ENCODE peak calls at places on chromosomes 1 and 21, in seven cellular contexts. W is WERI-Rb-1, F is lower leg skin, U is mucosa of descending colon, G is spleen, R is fibroblast of lung, C is foreskin fibroblast. H is an unnamed sample.

GRCh38 chr1:238892612-238893011 is 493.8 kb upstream of the CHRM3 start:
- DNase-seq in F (no peak), W (no peak), G (no peak), R (no peak), C (no peak), U (no peak), H (no peak)

GRCh38 chr1:247184254-247184653 is 12.4 kb upstream of the ZNF124 start:
- DNase-seq in W (no peak), C (no peak), R (no peak), U (no peak), F (no peak), G (no peak), H (no peak)

GRCh38 chr1:108877324-108877812 is 583 bp downstream of the GPSM2 start:
- DNase-seq in F (no peak), G (no peak), R (peak), U (peak), C (peak), W (no peak), H (peak)

GRCh38 chr1:227356582-227357228 is 38.4 kb upstream of the CDC42BPA start:
- DNase-seq in U (no peak), W (no peak), F (no peak), C (no peak), R (no peak), G (no peak), H (no peak)

GRCh38 chr1:18805925-18806849 is 53.3 kb downstream of the TAS1R2 start:
- DNase-seq in W (no peak), R (no peak), C (peak), F (no peak), U (no peak), G (no peak), H (no peak)

GRCh38 chr1:41678141-41678878 is 193.8 kb upstream of the EDN2 start:
- DNase-seq in C (peak), U (no peak), R (peak), W (no peak), F (no peak), G (peak), H (no peak)

GRCh38 chr1:204990059-204990664 is 52.9 kb upstream of the CNTN2 start:
- DNase-seq in G (no peak), W (no peak), U (no peak), C (no peak), F (no peak), R (no peak), H (no peak)

GRCh38 chr1:157189096-157189495 is 50.9 kb upstream of the ETV3 start:
- DNase-seq in F (no peak), C (no peak), G (no peak), U (no peak), W (no peak), R (no peak), H (no peak)

GRCh38 chr21:36883532-36884486 is 82.7 kb downstream of the HLCS start:
- DNase-seq in U (no peak), C (no peak), R (no peak), G (no peak), F (no peak), W (no peak), H (no peak)

GRCh38 chr1:20483833-20484525 is 2.0 kb downstream of the CAMK2N1 start:
- DNase-seq in G (no peak), F (no peak), U (peak), W (peak), R (peak), C (peak), H (no peak)

GRCh38 chr1:39481289-39481688 is 10.1 kb upstream of the BMP8A start:
- DNase-seq in W (no peak), G (no peak), C (no peak), R (no peak), F (no peak), U (no peak), H (no peak)

GRCh38 chr1:53115403-53116306 is 26.8 kb downstream of the SLC1A7 start:
- DNase-seq in R (no peak), G (no peak), W (peak), U (no peak), C (peak), F (no peak), H (no peak)

GRCh38 chr1:89965203-89965900 is 29.6 kb upstream of the ZNF326 start:
- DNase-seq in W (no peak), G (no peak), R (peak), F (no peak), U (no peak), C (no peak), H (no peak)

GRCh38 chr1:17545354-17545753 is 5.9 kb downstream of the ARHGEF10L start:
- DNase-seq in G (no peak), F (no peak), R (peak), U (no peak), C (peak), W (no peak), H (no peak)

GRCh38 chr1:86082183-86082582 is 74.4 kb downstream of the COL24A1 start:
- DNase-seq in G (no peak), C (no peak), W (no peak), R (no peak), U (no peak), F (no peak), H (no peak)

GRCh38 chr1:4565169-4565568 is 89.2 kb upstream of the AJAP1 start:
- DNase-seq in W (no peak), C (no peak), G (no peak), F (no peak), R (no peak), U (no peak), H (no peak)

GRCh38 chr1:67060811-67061218 is 6.9 kb upstream of the SLC35D1 start:
- DNase-seq in C (peak), W (no peak), G (no peak), F (peak), R (peak), U (peak), H (no peak)

GRCh38 chr1:97297611-97298010 is 576.0 kb downstream of the PTBP2 start:
- DNase-seq in G (no peak), W (no peak), R (no peak), U (no peak), C (no peak), F (no peak), H (no peak)

GRCh38 chr1:15099441-15100137 is 54.0 kb upstream of the TMEM51 start:
- DNase-seq in F (no peak), W (no peak), R (no peak), G (no peak), U (no peak), C (no peak), H (no peak)

GRCh38 chr1:45802343-45803298 is 791 bp upstream of the MAST2 start:
- DNase-seq in W (peak), R (peak), U (peak), F (peak), C (peak), G (no peak), H (peak)
- TF ChIP-seq CTCF in W (no peak), R (no peak), U (no peak), F (no peak), C (no peak), G (no peak), H (no peak)

DNA sequence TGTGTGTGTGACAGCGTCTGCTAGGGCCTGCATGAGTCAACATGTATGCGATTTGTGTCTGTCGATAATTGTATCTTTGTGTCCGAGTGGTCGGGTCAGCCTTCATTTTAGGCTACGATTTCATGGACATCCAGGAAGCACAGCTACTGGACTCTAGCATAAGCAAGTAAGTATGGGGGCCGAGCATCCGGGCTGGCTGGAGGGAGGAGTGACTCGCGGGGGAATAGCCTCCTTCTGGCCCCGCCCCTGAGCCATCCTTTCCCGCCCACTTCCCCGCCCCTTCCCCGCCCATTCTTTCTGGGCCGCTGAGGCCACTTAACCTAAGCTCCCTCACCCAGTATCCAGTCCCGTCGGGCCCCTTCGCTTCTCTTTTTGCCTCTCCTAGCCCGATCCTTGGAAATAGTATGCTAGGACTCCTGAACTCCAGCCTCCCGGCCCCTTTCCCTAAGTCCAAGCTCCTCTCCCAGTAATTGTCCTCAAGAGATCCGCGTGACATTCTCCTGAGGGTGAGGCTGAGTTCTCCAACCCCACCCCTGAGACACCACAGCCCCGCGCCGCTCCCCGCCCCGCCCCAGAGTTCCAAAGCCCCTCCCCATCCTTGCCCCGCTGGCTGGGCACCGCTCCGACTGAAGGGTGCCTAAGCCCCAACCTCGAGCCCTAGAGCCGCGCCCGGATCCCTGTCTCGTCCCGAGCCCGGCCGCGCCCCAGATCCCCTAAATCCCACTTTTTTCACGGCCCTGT is 1.2 kb downstream of the MAP3K6 start:
- DNase-seq in U (peak), R (peak), W (peak), G (peak), C (peak), F (peak), H (peak)
- TF ChIP-seq CTCF in U (no peak), R (no peak), W (no peak), G (no peak), C (no peak), F (no peak), H (no peak)

GRCh38 chr1:196207624-196208204 is 400.5 kb downstream of the KCNT2 start:
- DNase-seq in F (no peak), G (no peak), W (no peak), R (no peak), C (no peak), U (no peak), H (no peak)

GRCh38 chr1:196209265-196209664 is 399.0 kb downstream of the KCNT2 start:
- DNase-seq in W (no peak), R (no peak), G (no peak), C (no peak), U (no peak), F (no peak), H (no peak)

GRCh38 chr1:196214866-196215265 is 393.4 kb downstream of the KCNT2 start:
- DNase-seq in U (no peak), C (peak), W (no peak), G (no peak), F (no peak), R (no peak), H (no peak)

GRCh38 chr1:196205882-196206281 is 402.4 kb downstream of the KCNT2 start:
- DNase-seq in R (no peak), U (no peak), W (no peak), C (no peak), F (no peak), G (no peak), H (no peak)

GRCh38 chr1:196209983-196210382 is 398.3 kb downstream of the KCNT2 start:
- DNase-seq in R (peak), U (peak), F (peak), C (peak), W (no peak), G (no peak), H (no peak)
- TF ChIP-seq CTCF in R (no peak), U (no peak), F (no peak), C (no peak), W (no peak), G (no peak), H (no peak)

DNA sequence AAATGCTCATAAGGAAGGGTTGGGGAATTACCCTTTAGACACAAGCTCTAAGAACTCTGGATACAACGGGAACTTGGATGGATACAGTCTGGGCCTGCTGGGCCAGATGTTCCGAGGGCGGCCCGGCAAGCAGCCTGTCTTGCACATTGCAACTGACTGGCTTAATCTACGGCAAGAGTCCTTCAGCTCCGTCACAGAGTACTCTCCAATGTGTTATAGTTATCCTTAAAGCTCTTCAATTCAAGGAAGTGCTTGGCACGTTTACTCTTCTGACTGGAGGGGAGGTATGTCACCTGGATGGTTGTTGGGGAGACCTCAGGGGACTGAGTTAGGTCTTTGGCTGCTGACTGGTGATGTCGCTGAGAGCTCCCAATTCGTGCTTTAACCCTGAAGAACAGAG is 1.1 kb upstream of the CFAP141 start:
- DNase-seq in G (no peak), F (no peak), C (no peak), R (no peak), U (no peak), W (no peak), H (no peak)
- TF ChIP-seq CTCF in G (no peak), F (no peak), C (no peak), R (no peak), U (no peak), W (no peak), H (no peak)

GRCh38 chr1:228825840-228826484 is 90.7 kb downstream of the RHOU start:
- DNase-seq in R (no peak), F (no peak), U (no peak), C (no peak), G (no peak), W (no peak), H (no peak)

GRCh38 chr1:228833911-228834631 is 98.8 kb downstream of the RHOU start:
- DNase-seq in C (no peak), F (no peak), R (peak), G (no peak), W (no peak), U (no peak), H (no peak)

GRCh38 chr1:228830954-228831481 is 95.7 kb downstream of the RHOU start:
- DNase-seq in U (no peak), G (no peak), R (peak), C (peak), W (no peak), F (no peak), H (no peak)

GRCh38 chr1:228827026-228827425 is 91.7 kb downstream of the RHOU start:
- DNase-seq in U (no peak), W (no peak), F (no peak), R (no peak), C (no peak), G (no peak), H (no peak)

GRCh38 chr1:228830185-228830953 is 95.1 kb downstream of the RHOU start:
- DNase-seq in C (no peak), F (no peak), U (no peak), G (no peak), R (no peak), W (no peak), H (no peak)
- TF ChIP-seq CTCF in C (no peak), F (no peak), U (no peak), G (no peak), R (no peak), W (no peak), H (no peak)

GRCh38 chr1:150272379-150272840 is at the start of gene C1orf54:
- DNase-seq in R (peak), U (no peak), G (no peak), C (peak), F (no peak), W (peak), H (no peak)
- TF ChIP-seq CTCF in R (peak), U (no peak), G (no peak), C (peak), F (no peak), W (peak), H (no peak)

GRCh38 chr1:30569384-30569783 is 154.0 kb downstream of the MATN1 start:
- DNase-seq in R (no peak), G (no peak), C (peak), F (peak), W (no peak), U (no peak), H (no peak)

GRCh38 chr1:30571380-30571779 is 152.0 kb downstream of the MATN1 start:
- DNase-seq in C (no peak), G (no peak), R (no peak), U (no peak), F (no peak), W (no peak), H (no peak)

GRCh38 chr1:30575066-30575465 is 148.3 kb downstream of the MATN1 start:
- DNase-seq in C (no peak), R (no peak), G (no peak), F (no peak), W (no peak), U (no peak), H (no peak)

GRCh38 chr1:30572192-30572591 is 151.2 kb downstream of the MATN1 start:
- DNase-seq in R (no peak), U (no peak), G (no peak), C (no peak), W (no peak), F (no peak), H (no peak)
- TF ChIP-seq CTCF in R (no peak), U (no peak), G (peak), C (no peak), W (no peak), F (no peak), H (no peak)

GRCh38 chr1:44357710-44358109 is 2.7 kb upstream of the ERI3 start:
- DNase-seq in R (no peak), C (no peak), G (no peak), F (no peak), U (no peak), W (no peak), H (no peak)

GRCh38 chr1:44355582-44356305 is 687 bp upstream of the ERI3 start:
- DNase-seq in U (no peak), G (no peak), W (peak), R (no peak), C (no peak), F (no peak), H (no peak)

GRCh38 chr1:44366576-44366975 is 11.5 kb upstream of the ERI3 start:
- DNase-seq in R (no peak), U (no peak), G (no peak), C (no peak), W (no peak), F (no peak), H (no peak)

GRCh38 chr1:44359234-44359937 is 4.3 kb upstream of the ERI3 start:
- DNase-seq in G (no peak), C (peak), R (no peak), U (no peak), W (no peak), F (no peak), H (no peak)

GRCh38 chr1:44361478-44361877 is 6.4 kb upstream of the ERI3 start:
- DNase-seq in G (no peak), U (peak), C (peak), F (no peak), R (no peak), W (no peak), H (no peak)
- TF ChIP-seq CTCF in G (no peak), U (no peak), C (peak), F (no peak), R (no peak), W (peak), H (no peak)

DNA sequence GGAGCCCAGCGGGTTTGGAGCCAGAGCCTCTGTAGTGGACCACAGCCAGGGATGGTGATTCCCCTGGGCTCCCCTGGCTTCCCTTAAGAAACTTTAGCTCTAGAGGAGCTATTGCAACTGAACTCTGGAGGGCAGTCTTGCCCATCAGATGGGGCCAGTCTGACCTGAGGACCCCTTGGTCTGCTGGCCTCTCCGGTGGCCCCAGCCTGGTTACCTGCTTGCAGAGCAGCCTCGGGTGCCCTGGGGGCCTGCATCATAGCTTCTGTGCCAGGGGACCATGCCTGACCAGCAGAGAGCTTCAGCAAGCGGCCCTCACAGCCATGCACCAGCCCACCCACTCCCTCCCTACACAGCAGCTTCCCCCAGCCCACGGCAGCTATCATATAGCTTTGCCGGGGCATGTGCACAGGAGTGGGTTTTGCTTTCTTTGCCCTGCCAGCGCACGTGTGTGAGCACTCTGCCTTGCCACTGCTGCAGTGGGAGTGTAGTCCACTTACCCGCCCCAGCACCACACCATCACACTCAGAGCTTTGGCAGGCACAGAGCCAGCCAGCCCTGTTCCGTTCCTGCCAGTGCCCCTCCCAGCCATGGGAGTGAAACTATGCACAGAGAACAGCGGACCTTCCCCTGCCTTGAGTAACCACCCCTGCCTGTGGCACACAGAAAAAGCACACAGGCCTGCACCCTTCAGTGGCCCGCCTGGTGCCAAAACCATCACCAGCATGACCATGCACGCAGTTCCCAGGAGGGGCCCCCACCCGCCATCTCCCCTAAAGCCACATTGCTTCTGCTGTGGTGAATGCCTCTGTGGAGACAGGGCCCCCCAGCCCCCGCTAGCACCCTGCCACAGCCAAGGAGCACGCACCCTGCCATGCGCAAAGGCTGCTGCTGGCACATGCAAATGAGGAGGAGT is 442.9 kb upstream of the NEGR1 start:
- DNase-seq in U (no peak), C (no peak), G (peak), F (no peak), R (no peak), W (peak), H (no peak)
- TF ChIP-seq CTCF in U (no peak), C (no peak), G (no peak), F (no peak), R (no peak), W (peak), H (no peak)